ENCODE peak calls at places on chromosomes 3 and 15, in seven cellular contexts. M is neural progenitor cell, D is PC-3, L is GM23338, G is MM.1S, Y is GM23248, H is OCI-LY7. J is an unnamed sample.
A peak's percentile ranks its signal among the peaks of the same experiment; 100 is the strongest.

GRCh38 chr3:155512867-155513261 is 219.4 kb upstream of the STRIT1 start:
- DNase-seq in Y (peak; percentile 18), M (no peak), H (no peak), D (no peak), L (no peak), G (no peak), J (no peak)

GRCh38 chr3:43319794-43320193 is 33.5 kb downstream of the SNRK start:
- DNase-seq in L (no peak), Y (no peak), H (no peak), D (no peak), M (no peak), G (no peak), J (no peak)

GRCh38 chr3:118628704-118629341 is 405.8 kb downstream of the IGSF11 start:
- DNase-seq in D (peak; percentile 77), L (peak; percentile 92), H (peak; percentile 46), G (peak; percentile 67), M (peak; percentile 88), Y (peak; percentile 72), J (peak; percentile 59)

GRCh38 chr3:10396083-10396482 is 75.2 kb upstream of the SEC13 start:
- DNase-seq in Y (no peak), D (peak; percentile 37), L (no peak), M (no peak), G (peak; percentile 88), H (peak; percentile 60), J (no peak)

GRCh38 chr3:129399895-129400357 is 28.5 kb downstream of the EFCAB12 start:
- DNase-seq in L (no peak), Y (no peak), M (no peak), H (no peak), D (peak; percentile 26), G (no peak), J (peak; percentile 54)

GRCh38 chr3:179811321-179812095 is 158.7 kb downstream of the USP13 start:
- DNase-seq in G (peak; percentile 78), M (peak; percentile 74), H (peak; percentile 77), D (peak; percentile 88), L (peak; percentile 90), Y (peak; percentile 90), J (peak; percentile 61)

GRCh38 chr3:16177962-16178627 is 3.6 kb downstream of the GALNT15 start:
- DNase-seq in L (peak; percentile 90), Y (peak; percentile 95), M (peak; percentile 89), G (peak; percentile 64), D (peak; percentile 84), H (peak; percentile 53), J (peak; percentile 38)

GRCh38 chr3:29802057-29802456 is 521.2 kb downstream of the RBMS3 start:
- DNase-seq in L (no peak), M (no peak), G (no peak), D (peak; percentile 74), H (no peak), Y (no peak), J (no peak)

GRCh38 chr3:97291901-97292300 is 472.7 kb upstream of the ARL6 start:
- DNase-seq in Y (no peak), G (no peak), H (no peak), L (no peak), D (no peak), M (no peak), J (no peak)

GRCh38 chr3:192364296-192364695 is 363.0 kb downstream of the FGF12 start:
- DNase-seq in M (no peak), L (no peak), G (no peak), H (no peak), D (no peak), Y (no peak), J (no peak)

GRCh38 chr3:188796122-188796631 is 375.6 kb upstream of the TPRG1 start:
- DNase-seq in H (peak; percentile 39), L (no peak), G (peak; percentile 43), Y (peak; percentile 99), M (no peak), D (peak; percentile 44), J (no peak)

GRCh38 chr3:188196232-188196990 is 42.5 kb downstream of the LPP start:
- DNase-seq in Y (peak; percentile 20), D (no peak), H (no peak), L (no peak), G (no peak), M (no peak), J (no peak)

GRCh38 chr3:101970212-101970611 is 120.9 kb downstream of the NFKBIZ start:
- DNase-seq in Y (no peak), L (no peak), H (no peak), D (no peak), G (no peak), M (no peak), J (no peak)

GRCh38 chr15:20348900-20349773 is 192.5 kb downstream of the GOLGA6L6 start:
- DNase-seq in H (no peak), Y (no peak), G (peak; percentile 4), M (no peak), D (no peak), L (no peak), J (no peak)

GRCh38 chr3:69004183-69004582 is 9.3 kb downstream of the EOGT start:
- DNase-seq in M (no peak), D (no peak), H (no peak), L (no peak), G (no peak), Y (no peak), J (no peak)

GRCh38 chr3:21751891-21752290 is 881 bp upstream of the ZNF385D start:
- DNase-seq in H (no peak), L (no peak), G (no peak), M (peak; percentile 18), D (peak; percentile 42), Y (peak; percentile 48), J (no peak)

GRCh38 chr15:33126559-33127290 is 67.8 kb downstream of the FMN1 start:
- DNase-seq in G (no peak), M (peak; percentile 17), Y (peak; percentile 94), L (peak; percentile 42), D (peak; percentile 98), H (peak; percentile 10), J (peak; percentile 72)

GRCh38 chr3:9066141-9066540 is 102.9 kb upstream of the RAD18 start:
- DNase-seq in H (no peak), L (no peak), G (no peak), M (no peak), Y (no peak), D (no peak), J (no peak)

GRCh38 chr3:38141952-38142273 is 3.5 kb downstream of the MYD88 start:
- DNase-seq in D (peak; percentile 95), L (no peak), M (no peak), G (no peak), Y (no peak), H (no peak), J (no peak)

GRCh38 chr3:18900994-18901393 is 247.3 kb upstream of the KCNH8 start:
- DNase-seq in M (no peak), H (peak; percentile 77), G (peak; percentile 87), Y (no peak), L (no peak), D (no peak), J (no peak)

DNA sequence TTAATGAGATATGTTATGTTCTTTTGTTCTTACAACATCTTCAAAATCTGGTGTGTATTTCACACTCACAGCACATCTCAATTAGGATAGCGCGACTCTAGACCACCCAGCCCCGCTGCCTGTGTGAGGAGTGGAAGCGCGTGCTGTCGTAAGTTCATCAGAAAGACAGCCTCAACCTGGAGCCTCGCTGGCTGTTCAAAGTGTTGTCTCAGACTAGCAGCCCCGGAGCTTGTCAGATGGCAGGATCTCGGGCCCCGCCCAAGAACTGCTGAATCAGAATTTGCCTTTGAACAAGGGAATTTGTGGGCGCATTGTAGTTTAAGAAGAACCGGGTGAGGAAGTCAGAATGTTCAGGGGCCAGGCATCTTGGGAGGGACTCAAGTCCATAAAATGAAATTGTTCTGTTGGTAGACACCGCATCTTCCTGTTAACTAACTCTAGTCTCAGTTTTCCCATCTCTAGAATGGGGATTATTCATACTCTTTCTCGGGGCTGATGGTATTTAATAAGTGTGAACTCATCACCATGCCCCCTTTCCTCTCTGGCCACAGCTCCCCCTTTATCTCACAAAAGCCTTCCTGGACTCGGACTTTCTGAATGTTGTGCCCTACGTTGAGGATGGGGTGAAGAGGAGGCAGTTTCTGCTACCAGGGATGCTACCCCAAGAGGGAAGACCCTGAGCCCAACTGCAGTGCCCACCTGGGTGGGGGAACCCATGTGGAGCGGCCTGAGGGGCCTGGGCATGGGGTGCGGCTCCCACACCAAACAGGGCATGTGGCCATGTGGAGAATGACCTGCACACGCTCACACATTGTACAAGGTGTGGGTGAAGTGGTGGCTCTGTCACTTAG is 40.4 kb downstream of the BHLHE40 start:
- DNase-seq in D (no peak), G (no peak), H (no peak), L (no peak), Y (peak; percentile 68), M (no peak), J (no peak)
- H3K27ac ChIP-seq in D (no peak overlapping the region), G (no peak overlapping the region), H (no peak overlapping the region), L (no peak overlapping the region), Y (peak overlapping the region; percentile 87), M (no peak overlapping the region), J (no peak overlapping the region)

GRCh38 chr3:32937331-32937730 is 14.1 kb upstream of the CCR4 start:
- DNase-seq in Y (no peak), L (no peak), H (no peak), M (no peak), G (no peak), D (peak; percentile 24), J (no peak)

GRCh38 chr3:32930161-32930560 is 21.3 kb upstream of the CCR4 start:
- DNase-seq in L (no peak), D (no peak), H (no peak), M (no peak), Y (no peak), G (no peak), J (no peak)

DNA sequence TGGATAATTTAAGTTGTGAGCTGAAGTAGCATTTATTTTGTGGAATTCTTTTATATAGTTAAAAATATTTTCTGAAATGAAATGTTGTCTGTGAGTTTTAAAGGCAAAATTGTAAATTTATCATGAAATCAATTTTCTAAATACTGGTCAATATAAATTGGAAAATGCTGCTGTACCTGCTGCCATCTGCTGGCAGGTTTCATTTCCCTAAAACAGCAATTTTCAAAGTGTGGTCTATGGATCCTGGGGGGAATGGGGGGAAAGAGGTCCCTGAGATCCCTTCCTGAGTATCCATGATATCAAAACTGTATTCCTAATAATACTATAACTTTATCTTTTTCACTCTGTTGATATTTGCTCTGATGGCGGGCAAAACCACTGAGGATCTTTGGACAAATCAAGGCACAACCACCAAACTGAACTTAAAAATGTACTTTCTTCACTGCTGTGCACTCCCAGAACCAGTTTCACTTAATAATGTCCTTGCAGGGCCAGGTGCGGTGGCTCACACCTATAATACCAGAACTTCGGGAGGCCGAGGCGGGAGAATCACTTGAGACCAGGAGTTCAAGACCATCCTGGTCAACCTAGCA is 17.2 kb upstream of the CCR4 start:
- DNase-seq in D (peak; percentile 63), Y (peak; percentile 47), G (peak; percentile 38), M (peak; percentile 40), H (peak; percentile 20), L (peak; percentile 52), J (peak; percentile 12)
- TF ChIP-seq EZH2phosphoT487 in D (no peak), Y (no peak), G (no peak), M (no peak), H (no peak), L (no peak), J (no peak)

GRCh38 chr15:35427496-35427895 is 118.5 kb downstream of the DPH6 start:
- DNase-seq in D (no peak), H (no peak), L (no peak), G (no peak), M (no peak), Y (no peak), J (no peak)
- H3K27ac ChIP-seq in D (no peak overlapping the region), H (no peak overlapping the region), L (no peak overlapping the region), G (no peak overlapping the region), M (no peak overlapping the region), Y (peak overlapping the region; percentile 35), J (no peak overlapping the region)

DNA sequence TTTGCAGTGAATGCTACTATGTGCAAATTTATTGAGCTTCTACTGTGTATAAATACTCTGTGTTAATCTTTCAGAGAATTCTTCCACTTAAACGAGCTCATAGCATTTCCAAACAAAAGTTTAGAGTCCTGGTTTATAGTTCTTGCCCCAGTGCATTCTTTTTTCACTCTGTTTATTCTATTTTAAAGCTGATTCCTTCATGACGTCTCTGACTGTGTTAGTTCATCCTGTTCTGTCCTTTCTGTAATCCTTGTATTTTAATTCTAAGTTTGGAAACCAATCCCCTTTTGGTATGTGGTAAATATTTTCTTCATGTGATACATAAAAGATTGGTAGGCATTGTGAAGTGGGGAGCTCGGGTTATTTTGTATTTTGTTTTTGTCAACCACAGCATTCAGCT is 18.7 kb downstream of the P2RY14 start:
- DNase-seq in L (no peak), Y (no peak), H (no peak), D (no peak), M (no peak), G (no peak), J (no peak)
- TF ChIP-seq EZH2phosphoT487 in L (no peak), Y (no peak), H (no peak), D (no peak), M (no peak), G (no peak), J (no peak)